ENCODE peak calls at places on chromosomes 16 and 17, in seven cellular contexts. O is hypothalamus; W is stimulated activated CD4-positive, alpha-beta T cell treated with anti-CD3 and anti-CD28 coated beads, Interleukin-2, amount 100 ng/mL, for 48 hours; D is non-pigmented ciliary epithelial cell; G is lower lobe of right lung; U is activated CD4-positive, alpha-beta T cell treated with anti-CD3 and anti-CD28 coated beads, Interleukin-2, amount 10 ng/mL, durations not matched to agents 7 days and 5 days; P is NCI-H510A treated with DMSO at 0.1 percent for 48 hours. L is an unnamed sample.

GRCh38 chr17:47413872-47414271 is 90.1 kb downstream of the EFCAB13 start:
- DNase-seq in O (no peak), W (no peak), D (no peak), G (no peak), U (no peak), P (no peak), L (no peak)

GRCh38 chr17:47711366-47712099 is 17.6 kb downstream of the TBKBP1 start:
- DNase-seq in O (no peak), W (no peak), D (no peak), G (no peak), U (no peak), P (no peak), L (no peak)

GRCh38 chr17:15511142-15511541 is 43.7 kb upstream of the CDRT4 start:
- DNase-seq in O (no peak), W (no peak), D (no peak), G (no peak), U (no peak), P (no peak), L (no peak)

GRCh38 chr17:62737513-62737912 is 70.6 kb downstream of the MARCHF10 start:
- DNase-seq in O (no peak), W (peak), D (no peak), G (no peak), U (no peak), P (no peak), L (no peak)

GRCh38 chr17:30928584-30928983 is 6.8 kb downstream of the ADAP2 start:
- DNase-seq in O (no peak), W (no peak), D (no peak), G (no peak), U (no peak), P (no peak), L (no peak)

GRCh38 chr17:76408037-76408849 is 23.8 kb downstream of the SPHK1 start:
- DNase-seq in O (no peak), W (peak), D (no peak), G (peak), U (peak), P (peak), L (peak)

GRCh38 chr17:17778308-17779014 is 58.3 kb downstream of the SREBF1 start:
- DNase-seq in O (peak), W (no peak), D (no peak), G (no peak), U (no peak), P (no peak), L (no peak)

GRCh38 chr17:6506679-6507231 is 49.6 kb downstream of the PITPNM3 start:
- DNase-seq in O (no peak), W (no peak), D (no peak), G (peak), U (no peak), P (no peak), L (no peak)

GRCh38 chr17:78991017-78991783 is 11.5 kb upstream of the LGALS3BP start:
- DNase-seq in O (no peak), W (no peak), D (no peak), G (peak), U (no peak), P (no peak), L (no peak)

GRCh38 chr17:81165246-81166032 is at the start of gene PVALEF:
- DNase-seq in O (peak), W (no peak), D (no peak), G (peak), U (no peak), P (no peak), L (peak)

GRCh38 chr17:4358154-4358553 is 8.3 kb downstream of the UBE2G1 start:
- DNase-seq in O (no peak), W (no peak), D (no peak), G (no peak), U (no peak), P (no peak), L (no peak)

GRCh38 chr16:87823146-87823929 is 46.0 kb downstream of the SLC7A5 start:
- DNase-seq in O (no peak), W (no peak), D (no peak), G (no peak), U (no peak), P (no peak), L (no peak)

GRCh38 chr17:63096426-63096825 is 130.4 kb downstream of the TANC2 start:
- DNase-seq in O (no peak), W (no peak), D (no peak), G (no peak), U (no peak), P (no peak), L (no peak)

GRCh38 chr17:5210853-5211252 is 19.2 kb upstream of the ZNF594 start:
- DNase-seq in O (no peak), W (no peak), D (no peak), G (peak), U (no peak), P (no peak), L (no peak)

GRCh38 chr16:62208934-62209333 is 172.7 kb upstream of the CDH8 start:
- DNase-seq in O (no peak), W (no peak), D (no peak), G (no peak), U (no peak), P (no peak), L (no peak)

L was measured in NCI-H2081.